ENCODE peak calls at places on chromosomes 5 and 9, in four cellular contexts. Z is H1, U is GM12878, G is stomach. N is an unnamed sample. For H3K4me1, the result is how much of the 10 kb centered on the place peaks cover.

GRCh38 chr5:69504036-69504435 is 11.4 kb downstream of the OCLN start:
- DNase-seq in Z (no peak), U (no peak), G (no peak), N (no peak)

GRCh38 chr5:79663212-79663611 is 26.4 kb upstream of the CMYA5 start:
- DNase-seq in G (no peak), U (no peak), Z (no peak), N (no peak)

GRCh38 chr9:33166263-33167083 is 663 bp downstream of the B4GALT1 start:
- DNase-seq in Z (no peak), U (no peak), G (peak), N (peak)

GRCh38 chr9:133111461-133112360 is 9.3 kb downstream of the RALGDS start:
- DNase-seq in G (no peak), Z (no peak), U (no peak), N (peak)

GRCh38 chr9:37528652-37529072 is 42.9 kb downstream of the POLR1E start:
- DNase-seq in U (no peak), Z (no peak), G (no peak), N (no peak)

GRCh38 chr5:140111859-140112551 is 1.9 kb upstream of the PURA start:
- DNase-seq in G (no peak), U (no peak), Z (no peak), N (no peak)

GRCh38 chr9:76818271-76818670 is 54.0 kb downstream of the PCA3 start:
- DNase-seq in U (no peak), G (peak), Z (peak), N (no peak)

GRCh38 chr9:12415361-12415760 is 277.8 kb upstream of the TYRP1 start:
- DNase-seq in G (no peak), Z (no peak), U (no peak), N (no peak)

GRCh38 chr9:80995759-80996158 is 693.6 kb downstream of the TLE1 start:
- DNase-seq in Z (no peak), U (no peak), G (no peak), N (no peak)

GRCh38 chr5:89282832-89283510 is 400.0 kb upstream of the MEF2C start:
- DNase-seq in Z (no peak), G (no peak), U (no peak), N (no peak)

GRCh38 chr5:106028314-106028713 is 1642.4 kb downstream of the EFNA5 start:
- DNase-seq in Z (no peak), G (no peak), U (no peak), N (no peak)

GRCh38 chr5:176943816-176944215 is 44.7 kb upstream of the HK3 start:
- DNase-seq in Z (peak), U (no peak), G (no peak), N (no peak)

GRCh38 chr5:105754056-105754455 is 1916.7 kb downstream of the EFNA5 start:
- DNase-seq in Z (no peak), U (no peak), G (no peak), N (no peak)

GRCh38 chr9:75979362-75979761 is 88.9 kb downstream of the PCSK5 start:
- DNase-seq in G (no peak), Z (no peak), U (no peak), N (no peak)

GRCh38 chr5:112907166-112907611 is 14.8 kb downstream of the REEP5 start:
- DNase-seq in U (no peak), G (no peak), Z (no peak), N (no peak)

GRCh38 chr9:83323148-83323547 is 215.1 kb downstream of the FRMD3 start:
- DNase-seq in G (no peak), U (no peak), Z (no peak), N (no peak)

GRCh38 chr5:92559743-92560142 is 1021.3 kb downstream of the NR2F1-AS1 start:
- DNase-seq in G (no peak), Z (no peak), U (no peak), N (no peak)

GRCh38 chr9:36679710-36680109 is 107.0 kb downstream of the MELK start:
- DNase-seq in U (no peak), Z (no peak), G (no peak), N (no peak)

GRCh38 chr9:86633904-86634303 is 279.7 kb upstream of the TUT7 start:
- DNase-seq in G (no peak), U (no peak), Z (no peak), N (no peak)

GRCh38 chr5:116038817-116039216 is 6.5 kb downstream of the ARL14EPL start:
- DNase-seq in Z (no peak), G (no peak), U (no peak), N (no peak)

GRCh38 chr5:100826133-100826532 is 76.9 kb downstream of the ST8SIA4 start:
- DNase-seq in Z (no peak), U (peak), G (no peak), N (no peak)

GRCh38 chr9:18632624-18633407 is 158.9 kb downstream of the ADAMTSL1 start:
- DNase-seq in U (no peak), G (peak), Z (no peak), N (no peak)

GRCh38 chr9:100813871-100814270 is 214.7 kb upstream of the PLPPR1 start:
- DNase-seq in G (no peak), U (no peak), Z (no peak), N (no peak)

GRCh38 chr9:89597711-89598707 is 6.8 kb upstream of the GADD45G start:
- DNase-seq in U (no peak), G (peak), Z (no peak), N (no peak)

GRCh38 chr9:116646661-116647514 is 40.2 kb upstream of the TRIM32 start:
- DNase-seq in Z (no peak), U (no peak), G (no peak), N (no peak)

GRCh38 chr5:165457854-165458481 is 1952.5 kb downstream of the MAT2B start:
- DNase-seq in G (no peak), Z (peak), U (no peak), N (no peak)
- TF ChIP-seq CTCF in G (peak), Z (peak), U (peak), N (peak)

GRCh38 chr5:172444110-172444510 is 10.2 kb downstream of the SH3PXD2B start:
- DNase-seq in U (no peak), G (no peak), Z (no peak), N (peak)
- H3K4me1 ChIP-seq in U (under half), G (half or more), Z (under half), N (half or more)

GRCh38 chr9:35286381-35286780 is 124.6 kb downstream of the UNC13B start:
- DNase-seq in U (no peak), G (no peak), Z (no peak), N (no peak)

GRCh38 chr9:35287986-35288515 is 126.2 kb downstream of the UNC13B start:
- DNase-seq in Z (no peak), U (no peak), G (no peak), N (no peak)

GRCh38 chr9:35280394-35280793 is 118.6 kb downstream of the UNC13B start:
- DNase-seq in U (no peak), G (no peak), Z (no peak), N (no peak)

GRCh38 chr9:35279946-35280345 is 118.1 kb downstream of the UNC13B start:
- DNase-seq in Z (no peak), G (no peak), U (no peak), N (no peak)

GRCh38 chr9:35285731-35286130 is 123.9 kb downstream of the UNC13B start:
- DNase-seq in G (no peak), U (no peak), Z (no peak), N (no peak)
- TF ChIP-seq CTCF in G (no peak), U (no peak), Z (no peak), N (no peak)

GRCh38 chr5:2741946-2742345 is 9.5 kb downstream of the IRX2 start:
- DNase-seq in G (no peak), Z (no peak), U (no peak), N (no peak)
- H3K4me1 ChIP-seq in G (half or more), Z (under half), U (under half), N (under half)

GRCh38 chr5:60376860-60377259 is 323.1 kb downstream of the DEPDC1B start:
- DNase-seq in G (no peak), Z (no peak), U (no peak), N (no peak)
- TF ChIP-seq CTCF in G (no peak), Z (no peak), U (no peak), N (no peak)

GRCh38 chr5:151026674-151027073 is 6.3 kb downstream of the GPX3 start:
- DNase-seq in G (no peak), U (no peak), Z (no peak), N (no peak)
- H3K4me1 ChIP-seq in G (under half), U (under half), Z (under half), N (half or more)

GRCh38 chr5:135891804-135892203 is 3.8 kb downstream of the IL9 start:
- DNase-seq in U (no peak), G (no peak), Z (peak), N (no peak)
- TF ChIP-seq CTCF in U (no peak), G (no peak), Z (peak), N (no peak)

GRCh38 chr5:36698031-36698430 is 91.6 kb downstream of the SLC1A3 start:
- DNase-seq in Z (no peak), U (no peak), G (no peak), N (no peak)
- H3K4me1 ChIP-seq in Z (under half), U (under half), G (under half), N (under half)

GRCh38 chr9:20551236-20551635 is 71.1 kb downstream of the MLLT3 start:
- DNase-seq in U (no peak), Z (no peak), G (no peak), N (no peak)

GRCh38 chr9:20550326-20550725 is 72.0 kb downstream of the MLLT3 start:
- DNase-seq in G (no peak), U (no peak), Z (no peak), N (no peak)

GRCh38 chr9:20551835-20552234 is 70.5 kb downstream of the MLLT3 start:
- DNase-seq in G (no peak), U (peak), Z (no peak), N (no peak)

GRCh38 chr9:20553750-20554149 is 68.5 kb downstream of the MLLT3 start:
- DNase-seq in G (no peak), Z (no peak), U (no peak), N (no peak)

GRCh38 chr9:20552874-20553624 is 69.2 kb downstream of the MLLT3 start:
- DNase-seq in G (no peak), U (peak), Z (no peak), N (no peak)
- TF ChIP-seq CTCF in G (no peak), U (no peak), Z (no peak), N (no peak)

N was measured in left lung.